ENCODE peak calls at places on chromosomes 2 and 18, in eight cellular contexts. K is mucosa of descending colon, S is K562, G is right lobe of liver, Z is HL-60, W is tibial artery, U is GM23338, Y is Panc1. E is an unnamed sample.

GRCh38 chr18:75478996-75479870 is 51.7 kb upstream of the SMIM21 start:
- DNase-seq in G (no peak), K (peak), U (peak), W (no peak), Z (peak), S (peak), Y (peak), E (peak)

GRCh38 chr2:126244937-126245336 is 411.0 kb upstream of the GYPC start:
- DNase-seq in W (no peak), U (peak), G (peak), Z (peak), S (peak), K (peak), Y (peak), E (no peak)

GRCh38 chr2:27182346-27182745 is 29.5 kb upstream of the ATRAID start:
- DNase-seq in K (no peak), Z (no peak), G (no peak), Y (no peak), U (no peak), W (no peak), S (no peak), E (no peak)

GRCh38 chr18:22084547-22084946 is 84.8 kb upstream of the GATA6 start:
- DNase-seq in G (peak), S (no peak), K (peak), W (no peak), U (no peak), Y (no peak), Z (no peak), E (peak)

GRCh38 chr2:241080405-241081189 is 21.5 kb downstream of the MTERF4 start:
- DNase-seq in G (no peak), Y (no peak), S (no peak), K (no peak), U (no peak), W (no peak), Z (no peak), E (no peak)

GRCh38 chr2:60872510-60872928 is 8.9 kb upstream of the REL start:
- DNase-seq in S (no peak), U (no peak), Z (no peak), G (no peak), Y (no peak), K (no peak), W (no peak), E (peak)

GRCh38 chr2:112260295-112260625 is 5.4 kb upstream of the ZC3H8 start:
- DNase-seq in U (no peak), W (no peak), S (no peak), Y (no peak), K (no peak), G (no peak), Z (no peak), E (no peak)

GRCh38 chr2:216633616-216634316 is 546 bp downstream of the IGFBP2 start:
- DNase-seq in Y (no peak), W (no peak), S (no peak), Z (no peak), U (peak), K (peak), G (no peak), E (no peak)

GRCh38 chr18:62720766-62721613 is 5.6 kb downstream of the PHLPP1 start:
- DNase-seq in S (no peak), W (no peak), Z (no peak), Y (no peak), U (no peak), K (no peak), G (no peak), E (no peak)

GRCh38 chr18:62721837-62722795 is 6.8 kb downstream of the PHLPP1 start:
- DNase-seq in Y (no peak), K (no peak), U (no peak), Z (no peak), W (no peak), S (no peak), G (no peak), E (no peak)

GRCh38 chr18:62718268-62718800 is 3.0 kb downstream of the PHLPP1 start:
- DNase-seq in K (no peak), U (no peak), Z (no peak), W (no peak), Y (no peak), S (no peak), G (no peak), E (no peak)

GRCh38 chr18:62717850-62718229 is 2.5 kb downstream of the PHLPP1 start:
- DNase-seq in K (no peak), W (no peak), Z (no peak), U (no peak), S (no peak), Y (no peak), G (no peak), E (peak)

GRCh38 chr18:62720048-62720447 is 4.7 kb downstream of the PHLPP1 start:
- DNase-seq in S (no peak), K (no peak), U (no peak), G (no peak), Z (no peak), W (no peak), Y (no peak), E (no peak)
- H3K4me3 ChIP-seq in S (no peak), K (no peak), U (peak), G (no peak), Z (no peak), W (no peak), Y (no peak), E (no peak)

DNA sequence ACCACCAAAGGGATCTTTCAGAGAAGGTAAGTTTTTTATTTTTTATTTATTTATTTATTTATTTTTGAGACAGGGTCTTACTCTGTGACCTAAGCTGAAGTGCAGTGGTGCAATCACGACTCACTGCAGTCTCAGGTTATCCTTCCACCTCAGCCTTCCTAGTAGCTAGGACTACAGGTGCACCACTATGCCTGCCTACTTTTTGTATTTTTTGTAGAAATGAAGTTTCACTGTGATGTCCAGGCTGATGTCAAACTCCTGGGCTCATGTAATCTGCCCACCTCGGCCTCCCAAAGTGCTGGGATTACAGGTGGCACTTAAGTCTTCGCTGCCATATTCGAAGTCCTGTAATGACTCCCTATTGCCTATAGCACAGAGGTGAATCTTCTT is 342.5 kb downstream of the CYRIA start:
- DNase-seq in Z (no peak), G (no peak), S (no peak), W (no peak), Y (no peak), U (no peak), K (no peak), E (no peak)
- TF ChIP-seq CTCF in Z (no peak), G (no peak), S (no peak), W (no peak), Y (no peak), U (no peak), K (no peak), E (no peak)

GRCh38 chr2:157440404-157441071 is 3.4 kb downstream of the CYTIP start:
- DNase-seq in U (no peak), K (peak), Y (no peak), Z (no peak), W (no peak), G (no peak), S (no peak), E (no peak)
- H3K4me3 ChIP-seq in U (no peak), K (no peak), Y (no peak), Z (no peak), W (no peak), G (no peak), S (no peak), E (no peak)

GRCh38 chr2:239002960-239003932 is 155.4 kb downstream of the TWIST2 start:
- DNase-seq in G (no peak), S (no peak), U (no peak), K (peak), W (peak), Z (no peak), Y (no peak), E (peak)
- TF ChIP-seq CTCF in G (no peak), S (peak), U (no peak), K (no peak), W (no peak), Z (no peak), Y (no peak), E (no peak)

GRCh38 chr2:237663517-237663916 is 36.1 kb downstream of the LRRFIP1 start:
- DNase-seq in S (no peak), U (no peak), W (no peak), Z (no peak), Y (no peak), K (no peak), G (no peak), E (no peak)

GRCh38 chr2:237662671-237663093 is 35.3 kb downstream of the LRRFIP1 start:
- DNase-seq in U (peak), G (peak), Z (peak), K (peak), W (peak), S (peak), Y (no peak), E (peak)

GRCh38 chr2:237664151-237664550 is 36.8 kb downstream of the LRRFIP1 start:
- DNase-seq in Y (no peak), S (no peak), K (no peak), Z (no peak), G (no peak), W (no peak), U (no peak), E (no peak)

GRCh38 chr2:237660381-237660900 is 33.1 kb downstream of the LRRFIP1 start:
- DNase-seq in G (no peak), K (no peak), Y (no peak), Z (no peak), S (no peak), W (no peak), U (no peak), E (peak)

DNA sequence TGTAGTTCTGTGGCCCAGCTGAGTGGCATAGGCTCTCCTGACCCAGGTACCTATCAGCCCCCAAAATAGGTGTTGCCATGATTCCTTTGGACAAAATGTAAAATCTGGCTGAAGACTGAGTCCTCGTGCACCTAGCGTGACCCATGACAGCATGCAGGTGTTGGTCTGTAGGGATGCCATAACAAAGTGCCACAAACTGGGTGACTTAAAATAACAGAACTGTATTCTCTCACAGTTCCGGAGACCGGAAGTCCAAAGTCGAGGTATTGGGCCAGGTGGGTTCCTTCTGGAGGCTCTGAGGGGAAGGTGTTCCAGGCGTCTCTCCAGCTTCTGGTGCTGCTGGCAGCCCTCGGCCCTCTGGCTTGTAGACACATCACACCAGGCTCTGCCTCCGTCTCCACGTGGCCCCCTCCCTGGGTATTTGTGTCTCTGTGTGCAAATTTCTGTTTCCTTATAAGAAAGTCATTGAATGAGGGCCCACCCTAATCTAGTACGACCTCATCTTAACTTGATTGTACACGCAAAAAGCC is 34.5 kb downstream of the LRRFIP1 start:
- DNase-seq in W (no peak), Y (no peak), G (no peak), S (no peak), U (no peak), Z (no peak), K (no peak), E (no peak)
- H3K4me3 ChIP-seq in W (no peak), Y (no peak), G (no peak), S (no peak), U (no peak), Z (no peak), K (no peak), E (no peak)

GRCh38 chr18:292271-292670 is 24.4 kb upstream of the THOC1 start:
- DNase-seq in Y (no peak), W (no peak), Z (no peak), U (no peak), K (no peak), G (no peak), S (no peak), E (no peak)
- TF ChIP-seq CTCF in Y (peak), W (no peak), Z (no peak), U (peak), K (no peak), G (no peak), S (peak), E (no peak)

DNA sequence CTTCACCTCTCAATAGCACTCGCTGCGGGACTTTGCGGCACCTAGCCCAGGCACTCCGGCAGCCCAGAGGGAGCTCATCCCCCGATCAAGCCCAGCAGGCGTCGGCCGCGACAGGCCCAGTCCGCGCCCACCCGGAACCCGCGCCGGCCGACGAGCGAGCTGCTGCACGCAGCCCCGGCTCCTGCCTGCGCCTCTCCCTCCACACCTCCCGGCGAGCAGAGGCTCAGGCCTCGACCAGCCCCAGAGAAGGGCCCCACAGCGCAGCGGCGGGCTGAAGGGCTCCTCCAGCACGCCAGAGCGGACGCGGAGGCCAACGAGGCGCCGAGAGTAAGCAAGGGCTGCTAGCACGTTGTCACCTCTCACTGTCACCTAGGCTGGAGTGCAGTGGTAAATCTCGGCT is 63.5 kb downstream of the KIAA2012 start:
- DNase-seq in U (peak), Z (no peak), S (no peak), K (no peak), W (no peak), G (no peak), Y (no peak), E (no peak)
- H3K4me3 ChIP-seq in U (no peak), Z (no peak), S (no peak), K (no peak), W (no peak), G (no peak), Y (no peak), E (no peak)

GRCh38 chr2:207008105-207008990 is 69.0 kb downstream of the CPO start:
- DNase-seq in G (no peak), Y (no peak), S (no peak), K (no peak), Z (no peak), U (peak), W (no peak), E (peak)
- TF ChIP-seq CTCF in G (no peak), Y (peak), S (no peak), K (no peak), Z (no peak), U (peak), W (no peak), E (no peak)

GRCh38 chr2:127514076-127514475 is 12.2 kb downstream of the IWS1 start:
- DNase-seq in Y (no peak), G (no peak), Z (no peak), U (no peak), S (no peak), K (no peak), W (no peak), E (no peak)

GRCh38 chr2:127515383-127515915 is 10.8 kb downstream of the IWS1 start:
- DNase-seq in K (no peak), W (no peak), G (no peak), U (peak), S (no peak), Z (no peak), Y (no peak), E (no peak)

GRCh38 chr2:127517465-127517864 is 8.8 kb downstream of the IWS1 start:
- DNase-seq in K (no peak), S (no peak), W (no peak), Y (no peak), U (no peak), Z (no peak), G (no peak), E (no peak)

GRCh38 chr2:127514485-127514884 is 11.8 kb downstream of the IWS1 start:
- DNase-seq in U (peak), Y (no peak), S (no peak), Z (no peak), K (no peak), G (no peak), W (no peak), E (no peak)

DNA sequence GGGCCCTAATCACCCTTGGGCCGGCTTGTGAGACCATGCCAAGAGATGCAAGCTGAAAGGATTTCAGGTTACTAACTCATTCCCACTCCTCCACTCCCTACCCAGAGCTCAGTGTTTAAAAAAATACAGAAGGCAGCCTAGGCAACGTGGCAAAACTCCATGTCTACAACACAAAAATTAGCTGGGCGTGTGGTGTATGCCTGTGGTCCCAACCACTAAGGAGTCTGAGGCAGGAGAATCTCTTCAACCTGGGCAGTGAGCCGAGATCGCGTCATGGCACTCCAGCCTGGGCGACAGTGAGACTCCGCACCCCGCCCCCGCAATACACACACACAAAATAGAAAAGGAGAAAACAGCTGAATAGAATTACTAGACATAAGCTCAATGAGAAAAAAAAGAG is 10.3 kb downstream of the IWS1 start:
- DNase-seq in K (peak), U (no peak), Z (no peak), S (no peak), W (peak), G (no peak), Y (no peak), E (no peak)
- H3K4me3 ChIP-seq in K (no peak), U (no peak), Z (no peak), S (no peak), W (no peak), G (no peak), Y (no peak), E (no peak)